ENCODE peak calls at places on chromosomes 2 and 18, in six cellular contexts. One of them, this sample, is unnamed.

GRCh38 chr2:239642406-239643004 is 241.7 kb upstream of the HDAC4 start:
- DNase-seq in smooth muscle cell of the brain vasculature: no peak
- DNase-seq in uterus: no peak
- DNase-seq in right atrium auricular region: no peak
- DNase-seq in left ventricle myocardium inferior: no peak
- DNase-seq in HEK293T: no peak
- DNase-seq in this sample: no peak

GRCh38 chr2:28224648-28225471 is 167.8 kb upstream of the FOSL2 start:
- DNase-seq in smooth muscle cell of the brain vasculature: peak; percentile 36
- DNase-seq in right atrium auricular region: no peak
- DNase-seq in uterus: peak; percentile 30
- DNase-seq in left ventricle myocardium inferior: no peak
- DNase-seq in HEK293T: no peak
- DNase-seq in this sample: no peak

GRCh38 chr2:128636802-128637147 is 318.1 kb upstream of the HS6ST1 start:
- DNase-seq in smooth muscle cell of the brain vasculature: no peak
- DNase-seq in left ventricle myocardium inferior: no peak
- DNase-seq in HEK293T: no peak
- DNase-seq in right atrium auricular region: peak; percentile 49
- DNase-seq in uterus: no peak
- DNase-seq in this sample: no peak

GRCh38 chr18:13528739-13529392 is 197.5 kb downstream of the FAM210A start:
- DNase-seq in right atrium auricular region: peak; percentile 34
- DNase-seq in HEK293T: no peak
- DNase-seq in left ventricle myocardium inferior: no peak
- DNase-seq in uterus: no peak
- DNase-seq in smooth muscle cell of the brain vasculature: no peak
- DNase-seq in this sample: no peak

GRCh38 chr2:241841181-241842066 is 17.3 kb downstream of the PDCD1 start:
- DNase-seq in smooth muscle cell of the brain vasculature: no peak
- DNase-seq in left ventricle myocardium inferior: no peak
- DNase-seq in uterus: no peak
- DNase-seq in HEK293T: no peak
- DNase-seq in right atrium auricular region: no peak
- DNase-seq in this sample: no peak

GRCh38 chr18:56747032-56747658 is 96.0 kb downstream of the WDR7 start:
- DNase-seq in smooth muscle cell of the brain vasculature: no peak
- DNase-seq in right atrium auricular region: no peak
- DNase-seq in uterus: no peak
- DNase-seq in HEK293T: no peak
- DNase-seq in left ventricle myocardium inferior: no peak
- DNase-seq in this sample: no peak

GRCh38 chr2:70118798-70119454 is 31.6 kb downstream of the PCBP1 start:
- DNase-seq in left ventricle myocardium inferior: no peak
- DNase-seq in HEK293T: no peak
- DNase-seq in smooth muscle cell of the brain vasculature: no peak
- DNase-seq in uterus: no peak
- DNase-seq in right atrium auricular region: no peak
- DNase-seq in this sample: peak; percentile 10

GRCh38 chr2:55078956-55079355 is 28.7 kb upstream of the RTN4 start:
- DNase-seq in uterus: no peak
- DNase-seq in smooth muscle cell of the brain vasculature: no peak
- DNase-seq in left ventricle myocardium inferior: no peak
- DNase-seq in right atrium auricular region: no peak
- DNase-seq in HEK293T: no peak
- DNase-seq in this sample: no peak

GRCh38 chr18:69414184-69414583 is 13.5 kb downstream of the DOK6 start:
- DNase-seq in HEK293T: no peak
- DNase-seq in smooth muscle cell of the brain vasculature: no peak
- DNase-seq in uterus: no peak
- DNase-seq in right atrium auricular region: no peak
- DNase-seq in left ventricle myocardium inferior: no peak
- DNase-seq in this sample: no peak

GRCh38 chr18:31291688-31292087 is 26.3 kb upstream of the DSG1 start:
- DNase-seq in left ventricle myocardium inferior: no peak
- DNase-seq in smooth muscle cell of the brain vasculature: no peak
- DNase-seq in uterus: no peak
- DNase-seq in right atrium auricular region: no peak
- DNase-seq in HEK293T: no peak
- DNase-seq in this sample: no peak

GRCh38 chr2:189363559-189363958 is 77.7 kb upstream of the WDR75 start:
- DNase-seq in HEK293T: no peak
- DNase-seq in smooth muscle cell of the brain vasculature: no peak
- DNase-seq in left ventricle myocardium inferior: no peak
- DNase-seq in right atrium auricular region: no peak
- DNase-seq in uterus: no peak
- DNase-seq in this sample: no peak